ENCODE peak calls at places on chromosomes 13 and 19, in seven cellular contexts. V is thyroid gland, N is A549, K is heart left ventricle, P is ascending aorta, J is mammary epithelial cell, C is hepatocyte. A is an unnamed sample.

GRCh38 chr19:7636691-7637373 is at the start of gene STXBP2:
- DNase-seq in V (peak), K (peak), J (peak), C (peak), P (peak), N (peak), A (no peak)

GRCh38 chr19:49057636-49058234 is at the start of gene CGB7:
- DNase-seq in N (peak), J (peak), P (no peak), K (peak), V (peak), C (peak), A (no peak)

GRCh38 chr19:1001538-1002166 is 1.4 kb downstream of the GRIN3B start:
- DNase-seq in P (no peak), V (peak), C (peak), J (no peak), N (no peak), K (peak), A (no peak)

GRCh38 chr13:30807392-30807791 is 72.0 kb downstream of the ALOX5AP start:
- DNase-seq in P (no peak), J (no peak), N (no peak), K (no peak), V (no peak), C (no peak), A (no peak)

GRCh38 chr13:89574077-89574476 is 1773.4 kb upstream of the MIR17HG start:
- DNase-seq in J (no peak), K (no peak), C (no peak), V (no peak), N (no peak), P (no peak), A (no peak)

GRCh38 chr19:4049432-4049831 is 17.3 kb downstream of the ZBTB7A start:
- DNase-seq in P (no peak), C (no peak), V (no peak), N (no peak), K (peak), J (no peak), A (no peak)

GRCh38 chr13:98996046-98996445 is 18.2 kb upstream of the DOCK9 start:
- DNase-seq in J (no peak), N (no peak), K (no peak), V (no peak), P (no peak), C (no peak), A (no peak)

GRCh38 chr19:30784850-30785459 is 412.8 kb downstream of the ZNF536 start:
- DNase-seq in J (peak), N (peak), K (peak), C (peak), V (peak), P (no peak), A (peak)

GRCh38 chr13:65768545-65768944 is 1461.6 kb downstream of the PCDH9 start:
- DNase-seq in J (no peak), K (no peak), C (no peak), V (no peak), N (no peak), P (no peak), A (no peak)

GRCh38 chr13:20700288-20700687 is 3.2 kb upstream of the IL17D start:
- DNase-seq in C (no peak), P (no peak), V (no peak), J (no peak), N (no peak), K (no peak), A (no peak)

GRCh38 chr13:24168980-24169379 is 8.5 kb downstream of the SPATA13 start:
- DNase-seq in J (no peak), P (no peak), N (no peak), K (no peak), V (no peak), C (no peak), A (no peak)

GRCh38 chr13:91133941-91134772 is 213.3 kb upstream of the MIR17HG start:
- DNase-seq in C (peak), V (peak), N (peak), K (no peak), J (peak), P (no peak), A (peak)

GRCh38 chr13:111790621-111791020 is 276.3 kb upstream of the SOX1 start:
- DNase-seq in K (peak), N (no peak), V (no peak), P (no peak), J (no peak), C (no peak), A (no peak)

GRCh38 chr19:610071-610800 is 20.6 kb downstream of the HCN2 start:
- DNase-seq in V (no peak), J (no peak), P (no peak), K (no peak), N (no peak), C (no peak), A (no peak)

GRCh38 chr13:49218493-49219051 is 1.6 kb upstream of the MLNR start:
- DNase-seq in K (no peak), J (no peak), P (no peak), C (no peak), N (no peak), V (no peak), A (no peak)

GRCh38 chr13:94546071-94546839 is 49.7 kb downstream of the TGDS start:
- DNase-seq in K (no peak), P (no peak), C (no peak), N (no peak), J (no peak), V (no peak), A (no peak)

GRCh38 chr19:53898680-53899341 is 10.3 kb upstream of the CACNG7 start:
- DNase-seq in P (no peak), K (no peak), V (no peak), C (no peak), J (no peak), N (no peak), A (no peak)

GRCh38 chr19:20661150-20661819 is at the start of gene ZNF626:
- DNase-seq in V (peak), N (no peak), J (peak), K (peak), P (peak), C (peak), A (peak)

GRCh38 chr13:50894042-50894441 is 15.5 kb upstream of the RNASEH2B start:
- DNase-seq in V (no peak), J (no peak), C (no peak), P (no peak), N (no peak), K (no peak), A (no peak)

GRCh38 chr13:93345642-93346220 is 119.1 kb downstream of the GPC6 start:
- DNase-seq in P (no peak), J (no peak), V (no peak), K (no peak), N (no peak), C (no peak), A (no peak)
- H3K27ac ChIP-seq in P (no peak), J (no peak), V (no peak), K (no peak), N (no peak), C (no peak), A (no peak)

DNA sequence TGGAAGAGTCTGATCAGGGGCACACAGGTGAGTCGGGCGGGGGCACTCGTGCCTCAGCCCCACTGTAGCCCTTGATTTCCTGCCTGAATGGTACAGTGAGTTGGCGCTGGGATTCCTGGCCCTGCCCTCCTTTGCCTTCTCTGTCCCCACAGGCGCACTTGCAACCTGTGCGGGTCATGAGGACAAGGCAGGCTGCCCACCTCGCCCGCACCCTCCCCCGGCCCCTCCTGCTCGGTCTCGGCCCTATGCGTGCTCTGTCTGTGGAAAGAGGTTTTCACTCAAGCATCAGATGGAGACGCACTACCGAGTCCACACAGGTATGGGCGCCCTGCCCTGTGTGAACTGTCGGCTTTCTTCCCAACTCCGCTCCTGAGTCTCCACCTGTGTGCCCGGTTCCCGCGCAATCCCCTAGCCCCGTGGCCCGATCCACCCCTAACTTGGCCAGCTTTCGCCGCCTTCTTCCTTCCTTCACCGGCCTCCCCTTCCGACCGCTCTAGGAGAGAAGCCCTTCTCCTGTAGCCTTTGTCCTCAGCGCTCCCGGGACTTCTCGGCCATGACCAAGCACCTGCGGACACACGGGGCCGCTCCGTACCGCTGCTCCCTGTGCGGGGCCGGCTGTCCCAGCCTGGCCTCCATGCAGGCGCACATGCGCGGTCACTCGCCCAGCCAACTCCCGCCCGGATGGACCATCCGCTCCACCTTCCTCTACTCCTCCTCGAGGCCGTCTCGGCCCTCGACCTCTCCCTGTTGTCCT is 1.6 kb upstream of the KMT2B start:
- DNase-seq in K (no peak), N (peak), J (no peak), P (no peak), C (peak), V (peak), A (no peak)
- H3K27ac ChIP-seq in K (peak), N (peak), J (no peak), P (peak), C (peak), V (peak), A (peak)

GRCh38 chr13:101339202-101339601 is 77.1 kb downstream of the NALCN start:
- DNase-seq in V (no peak), C (no peak), P (no peak), J (no peak), K (no peak), N (no peak), A (no peak)
- H3K27ac ChIP-seq in V (no peak), C (no peak), P (no peak), J (no peak), K (no peak), N (no peak), A (no peak)

DNA sequence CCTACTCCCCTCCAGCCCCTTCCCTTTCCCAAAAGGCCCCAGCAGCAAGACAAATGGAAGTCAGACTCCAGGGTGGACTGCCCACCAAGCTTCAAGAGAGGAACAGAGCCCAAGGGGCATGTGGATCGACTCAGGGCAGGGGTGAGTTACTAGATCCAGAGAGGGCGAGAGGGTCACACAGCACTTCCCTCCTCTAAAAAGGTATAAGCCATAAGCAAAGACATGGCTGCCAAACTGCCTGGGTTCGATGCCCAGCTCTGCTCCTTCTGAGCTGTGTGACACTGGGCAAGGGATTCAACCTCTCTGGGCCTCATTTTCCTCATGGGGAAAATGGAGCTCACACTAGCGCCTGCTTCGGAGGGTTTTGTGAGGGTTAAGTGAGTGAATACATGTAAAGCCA is 3.8 kb downstream of the PPP1R14A start:
- DNase-seq in K (no peak), P (no peak), N (no peak), C (no peak), J (no peak), V (no peak), A (no peak)
- H3K27ac ChIP-seq in K (peak), P (peak), N (no peak), C (peak), J (no peak), V (peak), A (peak)

DNA sequence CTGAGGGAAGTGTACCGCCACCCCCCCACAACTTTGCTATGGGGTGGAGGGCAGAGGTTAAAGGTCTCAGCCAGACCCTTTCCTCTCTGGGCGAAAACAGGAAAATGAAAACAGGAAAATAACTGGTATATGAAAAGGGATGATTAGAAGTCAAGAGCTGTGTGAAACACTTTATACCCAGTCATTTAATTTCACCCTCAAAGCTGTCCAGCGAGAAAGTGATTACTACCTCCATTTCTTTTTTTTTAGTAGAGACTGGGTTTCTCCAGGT is 575 bp upstream of the PHLDB3 start:
- DNase-seq in C (no peak), V (no peak), K (no peak), P (no peak), N (no peak), J (no peak), A (no peak)
- H3K27ac ChIP-seq in C (peak), V (peak), K (no peak), P (peak), N (peak), J (no peak), A (peak)

GRCh38 chr19:38792250-38793111 is 3.5 kb downstream of the LGALS7B start:
- DNase-seq in K (peak), N (no peak), C (no peak), J (no peak), P (no peak), V (no peak), A (no peak)

GRCh38 chr19:38784224-38784623 is 4.8 kb upstream of the LGALS7B start:
- DNase-seq in K (no peak), C (peak), N (peak), V (no peak), J (no peak), P (no peak), A (no peak)

GRCh38 chr19:38786572-38787265 is 2.3 kb upstream of the LGALS7B start:
- DNase-seq in V (no peak), K (no peak), J (peak), C (no peak), N (no peak), P (no peak), A (no peak)

GRCh38 chr19:38785187-38785699 is 3.8 kb upstream of the LGALS7B start:
- DNase-seq in K (no peak), N (no peak), V (no peak), C (no peak), P (no peak), J (no peak), A (no peak)

DNA sequence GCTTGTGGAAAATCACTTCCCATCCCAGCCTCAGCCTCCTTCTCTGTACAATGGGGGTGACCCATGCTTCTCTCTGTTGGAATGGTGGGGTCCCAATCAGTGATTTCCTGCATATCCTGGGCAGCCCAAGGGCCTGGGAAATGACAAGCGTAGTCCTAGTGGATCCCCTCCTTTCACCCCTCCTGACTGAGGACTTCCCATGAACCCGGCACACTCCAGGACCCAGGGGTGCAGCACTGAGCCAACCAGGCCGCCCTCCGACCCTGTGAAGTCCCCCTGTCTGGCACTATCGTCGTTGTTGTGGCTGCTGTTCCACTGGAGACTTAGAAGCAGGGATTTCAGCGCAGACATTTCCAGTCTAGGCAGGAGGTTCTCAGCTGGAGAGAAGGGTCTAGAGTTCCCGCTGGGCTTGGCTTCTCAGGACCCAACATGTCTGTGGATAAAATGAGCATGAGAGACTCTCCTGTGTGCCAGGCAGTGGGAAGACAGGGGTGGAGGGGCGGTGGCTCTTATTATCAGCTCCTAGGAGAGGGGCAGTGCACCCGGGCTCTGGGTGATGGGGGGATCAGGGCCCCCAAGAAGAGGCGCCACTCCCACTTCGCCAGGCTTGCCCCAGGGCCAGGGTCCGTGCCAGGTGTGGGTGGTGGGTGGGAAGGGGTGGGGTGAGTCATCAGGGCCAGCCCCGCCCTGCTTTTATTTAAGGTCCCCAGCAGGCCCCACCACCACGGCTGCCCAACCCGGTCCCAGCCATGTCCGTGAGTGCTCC is at the start of gene LGALS7B:
- DNase-seq in V (no peak), C (no peak), P (no peak), J (no peak), K (no peak), N (no peak), A (no peak)
- H3K27ac ChIP-seq in V (no peak), C (no peak), P (no peak), J (no peak), K (no peak), N (peak), A (no peak)